ENCODE peak calls at places on chromosomes 2 and 18, in six cellular contexts. Y is PC-3, J is endothelial cell of umbilical vein, T is fibroblast of lung, F is stomach, E is PC-9. D is an unnamed sample.

GRCh38 chr18:74661690-74662089 is 64.0 kb downstream of the ZNF407 start:
- DNase-seq in Y (no peak), J (no peak), T (no peak), F (no peak), E (no peak), D (no peak)

GRCh38 chr2:203599509-203599908 is 64.4 kb upstream of the RAPH1 start:
- DNase-seq in Y (no peak), J (no peak), T (no peak), F (no peak), E (no peak), D (no peak)

GRCh38 chr2:12106440-12107080 is 360.1 kb downstream of the LPIN1 start:
- DNase-seq in Y (peak; percentile 94), J (peak; percentile 40), T (peak; percentile 99), F (peak; percentile 28), E (peak; percentile 84), D (no peak)

GRCh38 chr18:6614952-6615351 is 114.6 kb upstream of the ARHGAP28 start:
- DNase-seq in Y (peak; percentile 35), J (no peak), T (no peak), F (no peak), E (no peak), D (no peak)

GRCh38 chr2:159211447-159212396 is 74.8 kb downstream of the WDSUB1 start:
- DNase-seq in Y (no peak), J (no peak), T (peak; percentile 59), F (no peak), E (no peak), D (peak; percentile 86)

GRCh38 chr2:187842978-187843847 is 289.0 kb upstream of the TFPI start:
- DNase-seq in Y (peak; percentile 86), J (peak; percentile 75), T (peak; percentile 70), F (no peak), E (peak; percentile 0), D (no peak)

GRCh38 chr2:190759749-190760213 is 110.9 kb downstream of the NAB1 start:
- DNase-seq in Y (peak; percentile 93), J (peak; percentile 87), T (peak; percentile 85), F (no peak), E (no peak), D (no peak)

GRCh38 chr2:205376071-205376470 is 306.2 kb upstream of the NRP2 start:
- DNase-seq in Y (no peak), J (no peak), T (no peak), F (no peak), E (no peak), D (no peak)

GRCh38 chr2:42450136-42450535 is 43.6 kb downstream of the KCNG3 start:
- DNase-seq in Y (no peak), J (no peak), T (peak; percentile 73), F (no peak), E (no peak), D (no peak)

GRCh38 chr2:95087379-95087778 is 34.2 kb downstream of the MRPS5 start:
- DNase-seq in Y (no peak), J (no peak), T (no peak), F (no peak), E (no peak), D (no peak)

GRCh38 chr2:15281681-15282080 is 279.5 kb downstream of the NBAS start:
- DNase-seq in Y (no peak), J (no peak), T (no peak), F (no peak), E (no peak), D (no peak)

GRCh38 chr2:241842620-241843211 is 16.0 kb downstream of the PDCD1 start:
- DNase-seq in Y (no peak), J (no peak), T (no peak), F (peak; percentile 50), E (no peak), D (peak; percentile 61)

GRCh38 chr2:26784570-26785234 is 1.2 kb upstream of the CENPA start:
- DNase-seq in Y (no peak), J (no peak), T (no peak), F (no peak), E (no peak), D (no peak)
- H3K4me3 ChIP-seq in Y (no peak overlapping the region), J (no peak overlapping the region), T (peak overlapping the region; percentile 81), F (peak overlapping the region; percentile 78), E (peak overlapping the region; percentile 53), D (peak overlapping the region; percentile 83)

GRCh38 chr2:8515390-8515761 is 166.5 kb upstream of the ID2 start:
- DNase-seq in Y (no peak), J (no peak), T (no peak), F (peak; percentile 45), E (no peak), D (no peak)

GRCh38 chr2:8518986-8519669 is 162.7 kb upstream of the ID2 start:
- DNase-seq in Y (no peak), J (no peak), T (no peak), F (no peak), E (no peak), D (no peak)

GRCh38 chr2:8515864-8516533 is 165.9 kb upstream of the ID2 start:
- DNase-seq in Y (no peak), J (no peak), T (no peak), F (no peak), E (no peak), D (no peak)

GRCh38 chr2:8520791-8521344 is 161.0 kb upstream of the ID2 start:
- DNase-seq in Y (no peak), J (no peak), T (no peak), F (no peak), E (no peak), D (no peak)

GRCh38 chr2:8517850-8518480 is 163.9 kb upstream of the ID2 start:
- DNase-seq in Y (no peak), J (no peak), T (no peak), F (no peak), E (no peak), D (no peak)
- H3K4me1 ChIP-seq in Y (no peaks in the 10 kb centered on the region), J (no peaks in the 10 kb centered on the region), T (no peaks in the 10 kb centered on the region), F (no peaks in the 10 kb centered on the region), E (no peaks in the 10 kb centered on the region), D (no peaks in the 10 kb centered on the region)

GRCh38 chr2:181459646-181460045 is 2.5 kb downstream of the ITGA4 start:
- DNase-seq in Y (no peak), J (no peak), T (peak; percentile 52), F (no peak), E (no peak), D (no peak)
- H3K4me3 ChIP-seq in Y (no peak overlapping the region), J (no peak overlapping the region), T (peak overlapping the region; percentile 78), F (no peak overlapping the region), E (no peak overlapping the region), D (no peak overlapping the region)

DNA sequence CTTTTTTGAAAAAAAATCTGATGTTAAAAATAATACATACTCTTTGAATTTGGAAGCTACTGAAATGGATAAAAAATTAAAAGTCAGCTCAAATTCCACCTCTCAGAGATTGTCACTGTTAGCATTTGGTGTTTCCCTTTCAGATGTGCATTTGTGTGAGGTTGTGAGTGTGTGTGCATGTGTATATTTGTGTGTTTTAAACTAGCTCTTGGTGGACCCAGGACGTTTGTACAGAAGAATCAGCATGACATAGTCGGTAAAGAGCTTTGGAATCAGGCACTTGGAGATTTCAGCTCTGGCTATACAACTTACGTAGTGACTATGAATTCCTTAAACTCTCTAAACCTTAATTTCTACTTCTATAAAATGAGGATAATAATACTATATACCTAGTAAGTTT is 14.5 kb downstream of the SPATS2L start:
- DNase-seq in Y (no peak), J (no peak), T (no peak), F (no peak), E (no peak), D (no peak)
- H3K4me1 ChIP-seq in Y (peaks cover 49% of the 10 kb centered on the region), J (peaks cover 10% of the 10 kb centered on the region), T (peaks cover 15% of the 10 kb centered on the region), F (peaks cover 17% of the 10 kb centered on the region), E (peaks cover 68% of the 10 kb centered on the region), D (peaks cover 8% of the 10 kb centered on the region)

DNA sequence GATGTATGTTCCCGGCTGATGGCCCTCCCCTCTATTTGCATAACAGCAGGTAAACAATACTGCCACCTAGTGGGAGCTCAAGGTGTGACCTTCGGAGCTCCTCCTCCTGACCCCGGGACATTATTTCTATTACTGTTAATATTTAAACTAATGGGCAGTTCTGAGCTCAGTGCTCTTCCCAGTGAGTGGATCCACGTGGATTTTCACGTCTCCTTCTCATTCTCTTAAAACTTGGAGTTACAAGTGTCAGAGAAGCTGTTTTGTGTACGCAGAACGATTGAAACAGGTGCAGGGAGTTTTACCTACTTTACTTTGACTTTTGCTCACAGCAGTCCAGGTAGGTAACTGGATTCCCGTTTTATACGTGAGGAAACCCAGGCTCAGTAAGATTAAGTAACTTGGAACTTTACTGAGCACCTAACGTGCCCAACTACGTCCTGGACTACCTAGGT is 127.3 kb downstream of the PRKCE start:
- DNase-seq in Y (peak; percentile 89), J (peak; percentile 55), T (peak; percentile 38), F (peak; percentile 72), E (peak; percentile 68), D (peak; percentile 87)
- H3K4me3 ChIP-seq in Y (no peak overlapping the region), J (no peak overlapping the region), T (no peak overlapping the region), F (no peak overlapping the region), E (no peak overlapping the region), D (no peak overlapping the region)

DNA sequence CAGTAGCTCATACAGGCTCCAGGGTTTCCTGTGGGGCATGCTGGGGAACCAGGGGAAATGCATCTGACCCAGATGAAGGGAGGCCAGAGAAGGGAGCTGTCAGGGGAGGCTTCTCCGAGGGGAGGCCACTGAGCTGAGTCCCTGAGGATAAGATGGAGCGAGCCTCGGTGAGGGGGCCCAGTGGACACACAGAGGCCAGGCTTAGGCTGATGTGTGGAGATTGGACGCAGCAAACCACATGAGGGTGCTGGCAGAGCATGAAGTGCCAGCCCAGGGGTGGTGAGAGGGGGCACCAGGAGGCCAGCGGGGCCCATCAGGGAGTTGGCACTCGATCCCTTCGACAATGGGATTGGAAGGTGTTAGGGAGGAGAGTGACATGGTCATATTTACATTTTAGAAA is 235.0 kb downstream of the KLHL29 start:
- DNase-seq in Y (no peak), J (no peak), T (no peak), F (no peak), E (no peak), D (no peak)
- H3K4me1 ChIP-seq in Y (no peaks in the 10 kb centered on the region), J (no peaks in the 10 kb centered on the region), T (peaks cover 2% of the 10 kb centered on the region), F (peaks cover 5% of the 10 kb centered on the region), E (no peaks in the 10 kb centered on the region), D (no peaks in the 10 kb centered on the region)